ENCODE peak calls at places on chromosomes 3 and 15, in nine cellular contexts. B, F, A, Y, Z, D, L, H and K are unnamed samples.

GRCh38 chr3:146036289-146036688 is 124.7 kb downstream of the PLOD2 start:
- DNase-seq in B (no peak), F (no peak), A (no peak), Y (no peak), Z (no peak), D (no peak), L (no peak), H (no peak), K (no peak)

GRCh38 chr3:37523361-37523760 is 338.3 kb upstream of the CTDSPL start:
- DNase-seq in B (no peak), F (no peak), A (no peak), Y (no peak), Z (no peak), D (no peak), L (no peak), H (no peak), K (no peak)

GRCh38 chr3:28334552-28334951 is 14.0 kb upstream of the ZCWPW2 start:
- DNase-seq in B (no peak), F (no peak), A (no peak), Y (no peak), Z (no peak), D (no peak), L (peak; percentile 26), H (no peak), K (no peak)

GRCh38 chr15:50810128-50810527 is 44.6 kb upstream of the SPPL2A start:
- DNase-seq in B (no peak), F (no peak), A (no peak), Y (no peak), Z (no peak), D (no peak), L (no peak), H (no peak), K (no peak)

GRCh38 chr15:73841756-73842590 is 31.4 kb upstream of the TBC1D21 start:
- DNase-seq in B (no peak), F (no peak), A (no peak), Y (no peak), Z (no peak), D (no peak), L (no peak), H (no peak), K (no peak)

GRCh38 chr3:130645261-130645660 is 101.4 kb downstream of the PIK3R4 start:
- DNase-seq in B (no peak), F (no peak), A (no peak), Y (no peak), Z (no peak), D (no peak), L (no peak), H (no peak), K (no peak)

GRCh38 chr15:62444104-62445027 is 279.3 kb upstream of the C2CD4B start:
- DNase-seq in B (peak; percentile 12), F (no peak), A (no peak), Y (no peak), Z (no peak), D (no peak), L (peak; percentile 99), H (no peak), K (no peak)

GRCh38 chr3:43389388-43390254 is 103.3 kb downstream of the SNRK start:
- DNase-seq in B (peak; percentile 85), F (no peak), A (no peak), Y (peak; percentile 40), Z (peak; percentile 58), D (peak; percentile 66), L (peak; percentile 81), H (peak; percentile 75), K (peak; percentile 66)

GRCh38 chr15:90642464-90643300 is 74.5 kb upstream of the BLM start:
- DNase-seq in B (no peak), F (no peak), A (no peak), Y (no peak), Z (no peak), D (no peak), L (no peak), H (no peak), K (no peak)

GRCh38 chr3:31004025-31004678 is 109.7 kb upstream of the GADL1 start:
- DNase-seq in B (peak; percentile 31), F (no peak), A (no peak), Y (no peak), Z (no peak), D (no peak), L (peak; percentile 87), H (no peak), K (no peak)

GRCh38 chr3:115671761-115672455 is 48.6 kb downstream of the GAP43 start:
- DNase-seq in B (no peak), F (no peak), A (no peak), Y (no peak), Z (no peak), D (no peak), L (peak; percentile 40), H (no peak), K (no peak)

GRCh38 chr15:66405007-66405406 is 18.3 kb downstream of the MAP2K1 start:
- DNase-seq in B (no peak), F (no peak), A (no peak), Y (no peak), Z (no peak), D (no peak), L (no peak), H (no peak), K (no peak)

GRCh38 chr3:39429466-39429865 is 22.9 kb downstream of the RPSA start:
- DNase-seq in B (no peak), F (no peak), A (no peak), Y (no peak), Z (no peak), D (no peak), L (no peak), H (no peak), K (no peak)

GRCh38 chr3:114213669-114214541 is 23.5 kb downstream of the ZNF80 start:
- DNase-seq in B (peak; percentile 89), F (no peak), A (no peak), Y (peak; percentile 84), Z (no peak), D (peak; percentile 39), L (peak; percentile 84), H (no peak), K (peak; percentile 25)

GRCh38 chr3:66480666-66481065 is 20.2 kb downstream of the LRIG1 start:
- DNase-seq in B (peak; percentile 51), F (no peak), A (no peak), Y (peak; percentile 24), Z (no peak), D (no peak), L (no peak), H (no peak), K (no peak)

GRCh38 chr3:59300727-59301134 is 250.9 kb upstream of the CFAP20DC start:
- DNase-seq in B (no peak), F (no peak), A (no peak), Y (no peak), Z (no peak), D (no peak), L (no peak), H (no peak), K (no peak)

GRCh38 chr3:13379191-13379830 is 40.8 kb downstream of the NUP210 start:
- DNase-seq in B (no peak), F (no peak), A (no peak), Y (no peak), Z (peak; percentile 49), D (no peak), L (peak; percentile 64), H (peak; percentile 53), K (no peak)

GRCh38 chr3:188754286-188754685 is 417.5 kb upstream of the TPRG1 start:
- DNase-seq in B (no peak), F (no peak), A (no peak), Y (no peak), Z (no peak), D (no peak), L (no peak), H (no peak), K (no peak)

GRCh38 chr3:53132347-53132746 is 2.1 kb upstream of the RFT1 start:
- DNase-seq in B (no peak), F (no peak), A (no peak), Y (no peak), Z (no peak), D (no peak), L (no peak), H (no peak), K (peak; percentile 49)

GRCh38 chr15:63198315-63198714 is 8.9 kb downstream of the RAB8B start:
- DNase-seq in B (no peak), F (no peak), A (no peak), Y (no peak), Z (no peak), D (no peak), L (no peak), H (no peak), K (no peak)

GRCh38 chr3:5210926-5211325 is 23.4 kb downstream of the EDEM1 start:
- DNase-seq in B (no peak), F (no peak), A (no peak), Y (no peak), Z (no peak), D (no peak), L (no peak), H (no peak), K (no peak)

GRCh38 chr3:81434171-81434570 is 327.3 kb downstream of the GBE1 start:
- DNase-seq in B (no peak), F (no peak), A (no peak), Y (no peak), Z (no peak), D (no peak), L (no peak), H (no peak), K (no peak)

GRCh38 chr3:171068658-171069057 is 42.1 kb upstream of the SLC2A2 start:
- DNase-seq in B (no peak), F (no peak), A (no peak), Y (no peak), Z (no peak), D (no peak), L (no peak), H (no peak), K (no peak)

GRCh38 chr15:74383695-74384565 is 16.5 kb upstream of the CYP11A1 start:
- DNase-seq in B (peak; percentile 90), F (no peak), A (no peak), Y (peak; percentile 90), Z (no peak), D (no peak), L (peak; percentile 68), H (no peak), K (no peak)

GRCh38 chr3:51722362-51722761 is 15.5 kb downstream of the GRM2 start:
- DNase-seq in B (peak; percentile 47), F (no peak), A (no peak), Y (no peak), Z (no peak), D (no peak), L (no peak), H (no peak), K (no peak)

GRCh38 chr3:49020335-49021212 is 1.3 kb upstream of the NDUFAF3 start:
- DNase-seq in B (peak; percentile 55), F (no peak), A (no peak), Y (peak; percentile 69), Z (peak; percentile 63), D (no peak), L (no peak), H (peak; percentile 65), K (peak; percentile 37)

GRCh38 chr3:160956785-160957184 is 148.4 kb downstream of the B3GALNT1 start:
- DNase-seq in B (no peak), F (no peak), A (no peak), Y (no peak), Z (no peak), D (no peak), L (peak; percentile 55), H (no peak), K (no peak)

GRCh38 chr3:108153451-108153981 is 62.7 kb upstream of the CD47 start:
- DNase-seq in B (peak; percentile 68), F (peak; percentile 23), A (no peak), Y (no peak), Z (no peak), D (peak; percentile 3), L (peak; percentile 78), H (no peak), K (peak; percentile 19)